ENCODE peak calls at places on chromosome 4, in eight cellular contexts. A is SK-N-SH, X is suprapubic skin, S is transverse colon, N is tibial nerve, G is GM12878, Q is A549, B is upper lobe of left lung. Y is an unnamed sample.

GRCh38 chr4:152909901-152910300 is 26.2 kb upstream of the FHDC1 start:
- DNase-seq in S (no peak), G (no peak), N (no peak), A (no peak), X (no peak), B (peak; percentile 58), Q (no peak), Y (no peak)

GRCh38 chr4:104302731-104303130 is 192.0 kb downstream of the CXXC4 start:
- DNase-seq in N (no peak), S (no peak), A (no peak), B (no peak), G (no peak), Q (no peak), X (no peak), Y (no peak)

GRCh38 chr4:1011022-1011694 is at the start of gene FGFRL1:
- DNase-seq in Q (peak; percentile 69), G (no peak), A (peak; percentile 79), N (peak; percentile 86), B (peak; percentile 89), S (peak; percentile 96), X (peak; percentile 96), Y (peak; percentile 96)

GRCh38 chr4:87497141-87497540 is 32.0 kb downstream of the SPARCL1 start:
- DNase-seq in A (no peak), B (no peak), X (no peak), Q (no peak), N (no peak), S (no peak), G (no peak), Y (no peak)

GRCh38 chr4:53702334-53703266 is 111.3 kb upstream of the LNX1 start:
- DNase-seq in B (peak; percentile 73), G (peak; percentile 88), S (peak; percentile 82), N (peak; percentile 70), Q (peak; percentile 10), A (peak; percentile 84), X (peak; percentile 86), Y (peak; percentile 70)

GRCh38 chr4:1472148-1472797 is 66.0 kb upstream of the NKX1-1 start:
- DNase-seq in S (peak; percentile 1), Q (no peak), X (peak; percentile 57), N (no peak), G (no peak), A (peak; percentile 28), B (no peak), Y (no peak)

GRCh38 chr4:30718021-30718888 is 1.9 kb upstream of the PCDH7 start:
- DNase-seq in N (no peak), B (no peak), G (no peak), Q (peak; percentile 2), X (no peak), S (peak; percentile 19), A (peak; percentile 46), Y (peak; percentile 31)

GRCh38 chr4:99131378-99131777 is 12.7 kb downstream of the ADH4 start:
- DNase-seq in N (no peak), B (no peak), A (no peak), G (no peak), Q (no peak), S (no peak), X (no peak), Y (no peak)

GRCh38 chr4:125714845-125715244 is 400.1 kb downstream of the FAT4 start:
- DNase-seq in Q (no peak), X (no peak), B (no peak), A (no peak), S (no peak), N (no peak), G (no peak), Y (no peak)

GRCh38 chr4:169628579-169628978 is 8.2 kb downstream of the CLCN3 start:
- DNase-seq in S (no peak), A (no peak), N (no peak), G (no peak), X (no peak), Q (no peak), B (no peak), Y (no peak)

GRCh38 chr4:127048371-127049085 is 584.2 kb upstream of the INTU start:
- DNase-seq in G (no peak), A (no peak), B (no peak), S (no peak), Q (no peak), X (no peak), N (no peak), Y (no peak)

GRCh38 chr4:28772066-28772465 is 1911.4 kb downstream of the STIM2 start:
- DNase-seq in G (no peak), Q (no peak), B (no peak), N (no peak), A (no peak), X (no peak), S (no peak), Y (no peak)

GRCh38 chr4:93827272-93827947 is 1.1 kb upstream of the ATOH1 start:
- DNase-seq in B (no peak), N (no peak), X (no peak), G (no peak), S (peak; percentile 51), A (peak; percentile 44), Q (no peak), Y (no peak)

GRCh38 chr4:80197601-80198444 is 520 bp downstream of the PRDM8 start:
- DNase-seq in Q (no peak), B (no peak), N (no peak), G (no peak), X (no peak), A (peak; percentile 83), S (no peak), Y (no peak)

GRCh38 chr4:106816501-106816900 is 219.6 kb downstream of the DKK2 start:
- DNase-seq in B (no peak), Q (no peak), S (no peak), A (no peak), X (no peak), G (no peak), N (no peak), Y (no peak)

DNA sequence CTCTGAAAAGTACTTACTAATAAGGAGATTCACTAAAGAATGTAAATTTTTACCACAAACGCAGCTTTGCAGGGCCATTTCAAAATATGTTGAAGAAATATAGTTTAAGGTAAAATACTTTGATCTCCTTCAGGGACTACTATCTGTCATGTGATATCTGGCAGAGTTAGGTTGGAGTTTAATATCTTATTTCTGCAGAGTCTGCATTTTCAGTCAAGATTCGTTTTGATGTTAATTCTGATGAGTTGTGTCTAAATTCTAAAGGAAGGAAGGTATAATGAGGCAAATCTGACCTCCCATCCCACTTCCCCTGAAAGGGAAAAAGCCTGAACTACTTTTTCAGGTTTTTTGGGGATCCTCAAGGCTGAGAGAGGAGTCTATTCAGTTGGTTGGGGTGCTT is 123.9 kb upstream of the TECRL start:
- DNase-seq in N (no peak), Q (no peak), X (no peak), A (no peak), S (no peak), G (no peak), B (no peak), Y (no peak)
- TF ChIP-seq EP300 in N (no peak), Q (no peak), X (no peak), A (no peak), S (no peak), G (no peak), B (no peak), Y (no peak)

DNA sequence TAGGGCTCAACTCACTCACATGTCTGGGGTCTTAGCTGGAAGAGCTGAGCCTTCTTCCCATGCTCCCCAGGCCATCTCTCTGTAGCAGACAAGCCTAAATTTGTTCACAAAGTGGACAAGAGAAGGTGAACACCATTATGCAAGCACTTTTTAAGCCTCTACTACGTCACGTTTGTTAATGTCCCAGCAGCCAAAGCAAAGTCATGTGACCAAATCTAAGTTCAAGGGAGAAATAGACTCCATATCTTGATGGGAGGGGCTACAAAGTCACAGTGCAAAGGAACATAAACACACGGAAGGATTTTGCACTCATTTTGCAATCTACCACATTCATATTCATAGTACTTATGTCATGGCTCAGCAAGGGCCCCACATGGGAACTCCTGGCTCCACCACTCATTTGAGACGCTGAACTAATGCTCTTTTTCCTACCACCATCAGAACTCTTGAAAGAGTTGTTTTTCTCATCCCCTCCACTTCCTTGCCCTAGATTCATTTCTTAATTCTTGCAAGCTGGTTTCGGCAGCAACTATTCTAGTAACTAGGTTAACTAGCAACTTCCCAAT is 139.0 kb upstream of the JADE1 start:
- DNase-seq in G (no peak), A (no peak), S (no peak), N (no peak), Q (no peak), B (no peak), X (no peak), Y (no peak)
- TF ChIP-seq EP300 in G (no peak), A (no peak), S (no peak), N (no peak), Q (no peak), B (no peak), X (no peak), Y (no peak)

GRCh38 chr4:38166082-38166481 is 205.9 kb downstream of the PTTG2 start:
- DNase-seq in N (no peak), B (peak; percentile 64), G (no peak), Q (no peak), A (no peak), X (no peak), S (no peak), Y (no peak)

GRCh38 chr4:38169524-38169923 is 209.3 kb downstream of the PTTG2 start:
- DNase-seq in B (no peak), A (no peak), Q (no peak), N (no peak), S (no peak), X (no peak), G (no peak), Y (no peak)

GRCh38 chr4:38163216-38164006 is 203.2 kb downstream of the PTTG2 start:
- DNase-seq in Q (no peak), N (no peak), B (no peak), S (no peak), A (no peak), X (no peak), G (no peak), Y (peak; percentile 52)

GRCh38 chr4:38164346-38164745 is 204.1 kb downstream of the PTTG2 start:
- DNase-seq in B (no peak), G (no peak), X (no peak), A (no peak), N (no peak), Q (no peak), S (no peak), Y (no peak)

DNA sequence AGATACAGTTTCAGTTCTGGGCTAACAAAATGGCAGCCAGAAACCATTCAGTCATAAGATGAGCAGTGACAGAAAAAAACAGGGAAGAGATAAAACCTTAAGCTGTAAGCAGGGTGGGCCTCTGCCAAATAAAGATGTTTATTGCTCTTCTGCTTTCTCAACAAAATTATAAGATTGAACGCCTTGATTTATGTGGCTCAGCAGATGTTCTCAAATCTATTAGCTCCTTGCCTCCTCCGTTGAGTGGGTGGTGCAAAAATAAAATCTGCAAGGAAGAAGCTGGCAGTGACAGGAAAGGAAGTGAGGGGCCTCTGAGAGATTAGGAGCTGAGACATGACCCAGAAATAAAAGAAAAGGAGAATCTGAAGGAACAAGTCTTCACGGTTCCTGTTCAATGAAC is 206.6 kb downstream of the PTTG2 start:
- DNase-seq in X (no peak), B (no peak), G (no peak), Q (no peak), N (no peak), A (no peak), S (no peak), Y (no peak)
- TF ChIP-seq EP300 in X (no peak), B (no peak), G (no peak), Q (no peak), N (no peak), A (no peak), S (no peak), Y (no peak)

DNA sequence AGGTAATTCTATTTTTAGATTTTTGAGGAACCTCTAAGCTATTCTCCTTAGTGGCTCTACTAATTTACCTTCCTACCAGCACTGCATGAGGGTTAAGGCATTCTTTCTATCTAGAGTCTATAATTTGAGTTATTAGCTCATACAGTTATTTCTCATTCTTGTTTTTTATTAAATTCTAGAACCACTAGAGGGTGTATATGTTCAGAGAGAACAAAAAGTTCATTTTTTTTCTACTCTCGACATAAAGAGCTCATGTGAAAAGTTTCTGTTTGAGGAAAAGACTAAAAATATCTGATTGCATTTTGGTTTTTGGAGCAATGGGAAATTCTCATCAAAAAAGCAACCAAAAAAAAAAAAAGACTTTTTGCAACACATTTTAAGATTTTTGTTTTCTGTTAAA is 57.0 kb upstream of the LRAT start:
- DNase-seq in Q (peak; percentile 1), B (no peak), A (no peak), S (no peak), N (no peak), X (no peak), G (no peak), Y (no peak)
- TF ChIP-seq EP300 in Q (no peak), B (no peak), A (no peak), S (no peak), N (no peak), X (no peak), G (no peak), Y (no peak)

Y was measured in stomach.